ENCODE peak calls at places on chromosomes 3 and 15, in seven cellular contexts. L is spleen, Y is stomach, O is heart right ventricle, Q is GM23338, R is OCI-LY7, V is ascending aorta. F is an unnamed sample. For H3K4me1, the result is how much of the 10 kb centered on the place peaks cover.

GRCh38 chr3:21893250-21893649 is 142.2 kb upstream of the ZNF385D start:
- DNase-seq in O (no peak), R (no peak), Q (no peak), L (no peak), V (no peak), Y (no peak), F (no peak)

GRCh38 chr3:138941259-138941885 is 5.6 kb downstream of the FOXL2 start:
- DNase-seq in Y (no peak), R (peak), V (no peak), O (no peak), Q (peak), L (no peak), F (peak)

GRCh38 chr3:119305271-119305670 is 11.1 kb downstream of the ARHGAP31 start:
- DNase-seq in L (no peak), O (no peak), V (no peak), R (no peak), Q (no peak), Y (no peak), F (no peak)

GRCh38 chr15:70892912-70893560 is 410 bp downstream of the LRRC49 start:
- DNase-seq in L (peak), O (no peak), R (no peak), Y (no peak), V (no peak), Q (no peak), F (peak)

GRCh38 chr3:101574388-101575156 is 592 bp downstream of the PCNP start:
- DNase-seq in O (peak), L (no peak), V (peak), Q (peak), Y (peak), R (peak), F (peak)

GRCh38 chr3:84963137-84963536 is 4.3 kb downstream of the CADM2 start:
- DNase-seq in R (no peak), Y (no peak), O (no peak), Q (peak), L (no peak), V (no peak), F (no peak)

GRCh38 chr3:45665101-45665572 is 24.1 kb upstream of the SACM1L start:
- DNase-seq in Y (peak), L (no peak), O (no peak), R (peak), V (no peak), Q (peak), F (peak)

GRCh38 chr3:27686642-27687041 is 35.5 kb downstream of the EOMES start:
- DNase-seq in Y (no peak), O (no peak), L (no peak), Q (no peak), R (no peak), V (no peak), F (no peak)

GRCh38 chr3:107574650-107575049 is 51.9 kb downstream of the BBX start:
- DNase-seq in Y (no peak), R (peak), Q (peak), V (no peak), O (no peak), L (no peak), F (no peak)

GRCh38 chr3:45666729-45667440 is 22.3 kb upstream of the SACM1L start:
- DNase-seq in R (no peak), L (no peak), O (peak), Q (no peak), V (no peak), Y (no peak), F (no peak)

GRCh38 chr3:48411606-48412374 is 18.1 kb downstream of the PLXNB1 start:
- DNase-seq in R (no peak), O (no peak), L (peak), Y (no peak), V (no peak), Q (no peak), F (peak)

GRCh38 chr3:131555456-131555855 is 52.7 kb upstream of the MRPL3 start:
- DNase-seq in V (no peak), O (no peak), L (no peak), Y (no peak), R (no peak), Q (no peak), F (no peak)

GRCh38 chr3:192830279-192831110 is 87.2 kb downstream of the MB21D2 start:
- DNase-seq in V (no peak), R (no peak), O (no peak), L (no peak), Q (no peak), Y (no peak), F (no peak)

GRCh38 chr3:190032924-190033323 is 87.8 kb downstream of the P3H2 start:
- DNase-seq in L (no peak), R (no peak), Q (peak), V (no peak), Y (no peak), O (no peak), F (peak)

GRCh38 chr3:39725321-39725720 is 84.1 kb upstream of the MYRIP start:
- DNase-seq in Y (no peak), V (no peak), L (no peak), Q (no peak), R (no peak), O (no peak), F (no peak)

GRCh38 chr3:105746226-105746996 is 122.4 kb downstream of the CBLB start:
- DNase-seq in R (no peak), O (no peak), Q (no peak), L (no peak), V (no peak), Y (no peak), F (no peak)

GRCh38 chr3:165192610-165193192 is 3.5 kb downstream of the SLITRK3 start:
- DNase-seq in L (no peak), R (no peak), Y (no peak), Q (peak), O (no peak), V (no peak), F (no peak)

GRCh38 chr3:71469131-71469430 is 114.4 kb downstream of the FOXP1 start:
- DNase-seq in Q (peak), O (no peak), V (no peak), Y (no peak), R (no peak), L (no peak), F (no peak)

GRCh38 chr3:149593416-149594160 is 64.2 kb downstream of the WWTR1 start:
- DNase-seq in L (no peak), Y (no peak), V (no peak), O (no peak), Q (peak), R (no peak), F (no peak)

GRCh38 chr3:149596136-149596770 is 61.6 kb downstream of the WWTR1 start:
- DNase-seq in Y (no peak), Q (no peak), O (no peak), V (no peak), L (no peak), R (no peak), F (no peak)

GRCh38 chr3:149589332-149589731 is 68.5 kb downstream of the WWTR1 start:
- DNase-seq in Y (no peak), R (no peak), V (no peak), Q (no peak), O (no peak), L (no peak), F (no peak)

GRCh38 chr3:149590691-149591441 is 67.0 kb downstream of the WWTR1 start:
- DNase-seq in Y (no peak), Q (no peak), V (no peak), O (no peak), R (no peak), L (no peak), F (no peak)

GRCh38 chr3:149592758-149593240 is 65.0 kb downstream of the WWTR1 start:
- DNase-seq in Y (no peak), R (no peak), O (no peak), Q (no peak), L (no peak), V (no peak), F (no peak)
- H3K4me1 ChIP-seq in Y (half or more), R (under half), O (half or more), Q (under half), L (under half), V (half or more), F (under half)

GRCh38 chr15:44501768-44502366 is 35.1 kb upstream of the EIF3J start:
- DNase-seq in O (no peak), L (no peak), Y (no peak), R (peak), Q (peak), V (no peak), F (no peak)
- TF ChIP-seq CTCF in O (peak), L (peak), Y (no peak), R (peak), Q (peak), V (peak), F (peak)

DNA sequence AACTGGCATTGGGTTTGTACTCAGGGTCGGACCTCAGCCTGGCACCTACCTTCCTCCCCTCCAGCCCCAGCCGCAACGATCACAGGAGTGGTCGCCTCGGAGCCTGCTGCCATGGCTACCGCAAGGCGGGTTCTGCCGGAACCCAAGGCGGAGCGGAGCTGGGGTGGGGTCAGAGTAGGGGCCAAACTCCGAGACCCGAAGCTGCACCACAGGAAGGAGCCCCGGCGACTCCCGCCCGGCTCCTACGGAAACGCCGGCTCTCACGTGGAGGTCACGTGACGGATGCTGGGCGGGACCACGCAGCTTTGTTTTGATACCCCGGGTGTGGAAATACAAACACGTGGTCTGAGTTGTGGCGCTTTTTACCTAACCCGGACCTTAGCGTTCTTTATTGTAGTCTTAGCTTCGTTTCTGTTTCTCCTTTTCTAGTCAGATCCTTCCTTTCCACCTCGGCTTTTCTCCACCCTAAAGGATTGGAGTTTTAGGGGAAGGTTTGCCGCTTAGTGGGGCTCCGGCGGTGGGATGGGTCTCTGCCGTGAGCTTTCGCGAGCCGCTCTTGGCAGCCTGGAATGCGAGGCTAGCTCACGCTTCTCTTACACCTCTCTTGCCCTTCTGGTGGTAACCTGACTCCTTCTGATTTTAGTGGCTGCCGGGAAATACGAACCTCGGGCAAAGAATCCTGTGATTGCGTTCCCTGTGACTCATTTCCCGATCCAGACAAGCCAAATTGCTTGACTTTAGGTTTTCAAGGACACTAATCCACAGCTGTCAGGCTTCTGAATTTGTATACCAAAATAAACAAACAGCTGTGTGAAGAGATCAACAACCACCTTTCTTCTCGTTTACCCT is at the start of gene HSPBAP1:
- DNase-seq in O (peak), V (peak), L (peak), Q (peak), Y (peak), R (peak), F (peak)
- H3K4me1 ChIP-seq in O (under half), V (under half), L (under half), Q (under half), Y (under half), R (under half), F (under half)

DNA sequence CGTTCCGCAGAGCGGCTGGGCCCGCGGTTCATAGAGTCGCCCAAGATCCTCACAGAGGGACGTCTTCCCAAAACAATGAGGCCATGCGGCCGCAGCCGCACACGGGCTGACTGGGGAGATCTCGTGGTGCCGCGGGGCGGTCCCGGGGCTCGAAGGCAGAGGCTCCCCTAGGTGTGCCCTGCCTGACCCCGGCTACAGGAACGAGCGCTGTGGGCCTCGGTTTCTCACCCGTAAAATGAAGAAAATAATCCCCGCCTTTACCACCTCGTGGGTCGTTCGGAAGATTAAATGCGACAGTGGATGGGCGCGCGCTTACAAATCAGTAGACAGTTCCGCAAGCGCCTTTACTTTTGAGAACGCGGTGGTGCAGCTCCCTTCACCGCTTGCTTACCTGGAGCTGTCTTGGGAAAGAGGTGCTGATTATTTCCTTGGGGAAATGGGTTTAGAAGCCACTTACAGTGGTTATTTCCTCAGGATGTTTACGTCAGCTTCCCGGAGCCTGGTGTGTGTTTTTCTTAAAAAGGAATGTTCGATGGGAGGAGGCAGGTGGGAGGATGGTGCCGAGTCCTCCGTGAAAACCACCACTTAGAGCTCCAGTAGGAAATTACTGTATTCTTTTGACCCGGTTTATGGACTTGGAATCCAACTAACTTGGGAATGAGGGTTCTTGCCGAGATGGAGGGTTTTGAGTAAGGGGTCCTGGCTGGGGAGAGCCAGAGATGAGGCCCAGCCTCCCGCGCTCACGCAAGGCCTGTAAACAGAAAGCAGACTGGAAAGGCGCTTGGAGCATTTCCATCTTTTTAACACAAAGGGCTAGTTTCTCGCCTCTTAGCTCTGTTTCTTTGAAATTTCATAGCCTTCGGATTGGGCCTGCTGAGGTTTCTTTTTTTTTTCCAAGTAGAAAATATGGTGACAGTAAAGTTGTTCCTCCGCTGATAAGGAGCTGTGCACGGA is 2.0 kb upstream of the MEX3B start:
- DNase-seq in R (no peak), L (no peak), Y (no peak), Q (peak), O (no peak), V (no peak), F (no peak)
- TF ChIP-seq CTCF in R (peak), L (no peak), Y (no peak), Q (no peak), O (peak), V (no peak), F (no peak)

DNA sequence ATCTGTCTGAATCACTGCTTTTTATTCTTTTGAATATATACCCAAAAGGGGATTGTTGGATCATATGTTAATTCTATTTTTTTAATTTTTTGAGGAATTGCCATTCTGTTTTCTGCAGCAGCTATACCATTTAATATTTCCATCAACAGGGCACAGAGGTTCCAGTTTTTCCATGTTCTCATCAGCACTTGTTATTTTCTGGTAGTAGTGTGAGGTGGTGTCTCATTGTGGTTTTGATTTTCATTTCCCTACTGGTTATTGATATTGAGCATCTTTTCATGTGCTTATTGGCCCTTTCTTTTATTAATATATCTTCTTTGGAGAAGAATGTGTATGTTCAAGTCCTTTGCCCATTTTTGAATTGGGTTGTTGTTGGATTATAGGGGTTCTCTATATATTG is 68.1 kb downstream of the PDE8A start:
- DNase-seq in Y (no peak), O (no peak), V (no peak), Q (no peak), R (no peak), L (no peak), F (no peak)
- H3K4me1 ChIP-seq in Y (under half), O (half or more), V (under half), Q (under half), R (under half), L (under half), F (under half)

GRCh38 chr15:38028869-38029268 is 94.4 kb downstream of the TMCO5A start:
- DNase-seq in Q (no peak), L (no peak), Y (no peak), R (no peak), O (no peak), V (no peak), F (no peak)
- TF ChIP-seq CTCF in Q (no peak), L (no peak), Y (no peak), R (no peak), O (no peak), V (no peak), F (no peak)